ENCODE peak calls at places on chromosomes 3 and 15, in four cellular contexts. One of them, this sample, is unnamed. For H3K9me1, the result is how much of the 10 kb centered on the place peaks cover.

GRCh38 chr3:10357592-10358308 is 36.8 kb upstream of the SEC13 start:
- DNase-seq in IMR-90: peak
- DNase-seq in endothelial cell of umbilical vein: no peak
- DNase-seq in K562: no peak
- DNase-seq in this sample: no peak

GRCh38 chr3:177714945-177715344 is 517.7 kb upstream of the TBL1XR1 start:
- DNase-seq in IMR-90: no peak
- DNase-seq in endothelial cell of umbilical vein: no peak
- DNase-seq in K562: no peak
- DNase-seq in this sample: no peak

GRCh38 chr15:83112959-83113299 is 5.5 kb downstream of the TM6SF1 start:
- DNase-seq in IMR-90: no peak
- DNase-seq in endothelial cell of umbilical vein: no peak
- DNase-seq in K562: no peak
- DNase-seq in this sample: no peak

GRCh38 chr3:74420538-74421128 is 193.8 kb downstream of the CNTN3 start:
- DNase-seq in IMR-90: no peak
- DNase-seq in endothelial cell of umbilical vein: no peak
- DNase-seq in K562: no peak
- DNase-seq in this sample: no peak

GRCh38 chr3:108127301-108127988 is 36.6 kb upstream of the CD47 start:
- DNase-seq in IMR-90: no peak
- DNase-seq in endothelial cell of umbilical vein: no peak
- DNase-seq in K562: no peak
- DNase-seq in this sample: peak

GRCh38 chr15:57134877-57135276 is 216.4 kb downstream of the TCF12 start:
- DNase-seq in IMR-90: no peak
- DNase-seq in endothelial cell of umbilical vein: peak
- DNase-seq in K562: no peak
- DNase-seq in this sample: no peak

GRCh38 chr3:37902674-37903073 is 41.0 kb downstream of the CTDSPL start:
- DNase-seq in IMR-90: no peak
- DNase-seq in endothelial cell of umbilical vein: no peak
- DNase-seq in K562: no peak
- DNase-seq in this sample: no peak

GRCh38 chr3:14324224-14324944 is 78.0 kb upstream of the SLC6A6 start:
- DNase-seq in IMR-90: peak
- DNase-seq in endothelial cell of umbilical vein: no peak
- DNase-seq in K562: no peak
- DNase-seq in this sample: peak

GRCh38 chr3:114669614-114670013 is 375.8 kb downstream of the TIGIT start:
- DNase-seq in IMR-90: peak
- DNase-seq in endothelial cell of umbilical vein: no peak
- DNase-seq in K562: no peak
- DNase-seq in this sample: no peak

GRCh38 chr15:44069489-44069888 is 125.6 kb downstream of the FRMD5 start:
- DNase-seq in IMR-90: no peak
- DNase-seq in endothelial cell of umbilical vein: no peak
- DNase-seq in K562: no peak
- DNase-seq in this sample: no peak

GRCh38 chr15:85624241-85624855 is 170.4 kb downstream of the KLHL25 start:
- DNase-seq in IMR-90: no peak
- DNase-seq in endothelial cell of umbilical vein: peak
- DNase-seq in K562: no peak
- DNase-seq in this sample: no peak

GRCh38 chr3:184637705-184638104 is 74.2 kb downstream of the MAGEF1 start:
- DNase-seq in IMR-90: no peak
- DNase-seq in endothelial cell of umbilical vein: no peak
- DNase-seq in K562: no peak
- DNase-seq in this sample: no peak

DNA sequence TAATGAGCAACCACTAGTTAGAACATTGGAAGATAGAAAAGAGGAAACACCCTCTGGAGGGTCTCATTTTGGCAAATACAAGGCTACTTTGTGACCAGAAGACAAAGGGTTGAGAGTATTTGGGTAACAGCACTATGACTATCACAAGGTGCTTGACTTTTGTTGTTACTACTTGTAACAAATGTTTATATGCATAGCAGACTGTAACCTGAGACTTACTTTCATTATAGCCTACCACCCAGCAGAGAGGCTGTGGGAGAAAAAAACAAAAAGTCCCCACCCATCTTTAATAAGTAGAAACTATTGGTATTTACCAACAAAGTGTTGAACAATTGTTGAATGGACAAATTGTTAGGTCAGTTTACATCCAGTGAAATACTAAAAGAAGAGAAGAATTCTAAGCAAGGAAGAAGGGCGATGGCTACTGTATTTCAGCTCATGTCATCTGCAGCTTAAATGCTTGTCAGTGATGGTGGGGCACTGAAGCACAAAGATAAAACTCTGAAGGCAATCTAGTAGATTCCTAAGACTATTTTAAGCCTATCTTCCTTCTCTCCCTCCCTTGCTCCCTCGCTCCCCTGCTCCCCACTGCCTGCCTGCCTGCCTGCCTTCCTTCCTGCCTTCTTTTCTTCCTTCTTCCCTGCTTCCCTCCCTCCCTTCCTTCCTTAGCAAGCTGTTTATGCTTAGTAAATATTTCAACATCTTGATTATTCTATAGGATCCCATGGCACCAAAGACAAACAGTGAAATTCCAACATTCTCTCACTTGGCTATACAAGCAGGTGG is 99.4 kb downstream of the OXSM start:
- DNase-seq in IMR-90: peak
- DNase-seq in endothelial cell of umbilical vein: no peak
- DNase-seq in K562: no peak
- DNase-seq in this sample: no peak
- H3K9me1 ChIP-seq in IMR-90: under half
- H3K9me1 ChIP-seq in endothelial cell of umbilical vein: under half
- H3K9me1 ChIP-seq in K562: under half
- H3K9me1 ChIP-seq in this sample: under half

DNA sequence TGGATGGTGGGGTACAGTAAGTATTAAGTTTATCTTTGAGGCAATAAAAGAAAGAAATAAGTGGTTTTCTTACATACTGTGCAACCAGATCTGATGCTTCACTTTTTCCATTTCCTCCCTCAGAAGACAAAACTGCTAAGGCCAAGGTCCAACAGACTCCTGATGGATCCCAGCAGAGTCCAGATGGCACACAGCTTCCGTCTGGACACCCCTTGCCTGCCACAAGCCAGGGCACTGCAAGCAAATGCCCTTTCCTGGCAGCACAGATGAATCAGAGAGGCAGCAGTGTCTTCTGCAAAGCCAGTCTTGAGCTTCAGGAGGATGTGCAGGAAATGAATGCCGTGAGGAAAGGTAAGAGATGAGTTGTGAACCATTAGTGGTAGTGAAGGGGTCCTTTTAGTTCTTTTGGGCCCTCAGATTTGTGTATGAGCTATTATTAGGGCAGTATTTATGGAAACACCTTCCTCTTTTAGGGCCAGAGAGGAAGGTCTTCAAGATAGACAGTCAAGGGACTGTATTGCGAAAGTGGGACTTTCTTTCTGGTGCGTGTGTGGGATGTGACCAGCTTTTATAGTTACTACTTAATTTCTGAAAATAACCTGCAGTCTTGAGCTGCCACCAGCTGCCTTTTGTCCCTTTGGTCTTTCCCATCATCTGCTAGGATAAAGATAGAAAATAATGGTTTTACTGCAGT is 4.6 kb downstream of the ALAS1 start:
- DNase-seq in IMR-90: no peak
- DNase-seq in endothelial cell of umbilical vein: no peak
- DNase-seq in K562: no peak
- DNase-seq in this sample: no peak
- H3K4me2 ChIP-seq in IMR-90: no peak
- H3K4me2 ChIP-seq in endothelial cell of umbilical vein: no peak
- H3K4me2 ChIP-seq in K562: no peak
- H3K4me2 ChIP-seq in this sample: no peak

GRCh38 chr15:68531794-68532193 is 47.0 kb upstream of the CORO2B start:
- DNase-seq in IMR-90: no peak
- DNase-seq in endothelial cell of umbilical vein: no peak
- DNase-seq in K562: no peak
- DNase-seq in this sample: no peak
- H3K9me1 ChIP-seq in IMR-90: under half
- H3K9me1 ChIP-seq in endothelial cell of umbilical vein: under half
- H3K9me1 ChIP-seq in K562: under half
- H3K9me1 ChIP-seq in this sample: under half

GRCh38 chr15:46059921-46060565 is 425.2 kb downstream of the SQOR start:
- DNase-seq in IMR-90: no peak
- DNase-seq in endothelial cell of umbilical vein: peak
- DNase-seq in K562: no peak
- DNase-seq in this sample: no peak
- H3K4me2 ChIP-seq in IMR-90: no peak
- H3K4me2 ChIP-seq in endothelial cell of umbilical vein: no peak
- H3K4me2 ChIP-seq in K562: no peak
- H3K4me2 ChIP-seq in this sample: no peak

DNA sequence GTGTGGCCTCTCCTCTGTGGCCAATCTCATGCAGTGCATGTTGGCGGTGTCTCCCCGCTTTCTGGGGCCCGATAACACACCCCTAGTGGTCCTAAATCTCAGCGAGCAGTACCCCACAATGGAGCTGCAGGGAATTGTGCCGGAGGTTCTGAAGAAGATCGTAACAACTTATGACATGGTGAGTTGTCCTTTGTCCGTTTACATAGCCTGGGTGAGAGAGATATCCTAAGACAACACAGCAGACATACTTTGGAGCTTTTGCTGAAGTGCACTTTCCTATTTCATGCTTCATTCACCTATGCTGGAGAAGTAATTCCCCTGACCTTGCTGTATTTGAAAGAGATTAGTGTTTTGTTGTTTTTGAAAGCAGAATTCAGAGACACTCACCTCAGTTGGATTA is 130.0 kb downstream of the PLCL2 start:
- DNase-seq in IMR-90: no peak
- DNase-seq in endothelial cell of umbilical vein: no peak
- DNase-seq in K562: no peak
- DNase-seq in this sample: no peak
- H3K9me1 ChIP-seq in IMR-90: under half
- H3K9me1 ChIP-seq in endothelial cell of umbilical vein: under half
- H3K9me1 ChIP-seq in K562: under half
- H3K9me1 ChIP-seq in this sample: under half

GRCh38 chr3:52805270-52806039 is 10.9 kb downstream of the ITIH3 start:
- DNase-seq in IMR-90: no peak
- DNase-seq in endothelial cell of umbilical vein: no peak
- DNase-seq in K562: peak
- DNase-seq in this sample: no peak

GRCh38 chr3:52809821-52810377 is 15.3 kb downstream of the ITIH3 start:
- DNase-seq in IMR-90: no peak
- DNase-seq in endothelial cell of umbilical vein: no peak
- DNase-seq in K562: no peak
- DNase-seq in this sample: no peak

GRCh38 chr3:52810923-52811322 is 16.3 kb downstream of the ITIH3 start:
- DNase-seq in IMR-90: no peak
- DNase-seq in endothelial cell of umbilical vein: no peak
- DNase-seq in K562: no peak
- DNase-seq in this sample: no peak

GRCh38 chr3:52811452-52812011 is 16.9 kb downstream of the ITIH3 start:
- DNase-seq in IMR-90: no peak
- DNase-seq in endothelial cell of umbilical vein: no peak
- DNase-seq in K562: no peak
- DNase-seq in this sample: no peak

DNA sequence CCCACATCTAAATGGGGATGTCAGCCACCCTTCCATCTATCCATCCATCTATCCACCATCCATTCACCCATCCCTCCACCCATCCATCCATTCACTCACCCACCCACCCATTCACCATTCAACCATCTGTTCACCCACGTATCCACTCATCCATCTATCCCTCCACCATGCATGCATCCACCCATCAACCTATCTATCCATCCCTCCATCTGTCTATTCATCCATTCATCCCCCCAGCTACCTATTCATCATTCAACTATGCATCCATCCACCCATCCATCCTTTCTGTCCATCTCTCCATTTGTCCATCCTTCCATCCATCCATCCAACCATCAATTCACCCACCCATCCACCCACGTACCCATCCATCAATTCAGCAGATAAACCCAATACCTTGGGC is 14.6 kb downstream of the ITIH3 start:
- DNase-seq in IMR-90: no peak
- DNase-seq in endothelial cell of umbilical vein: no peak
- DNase-seq in K562: no peak
- DNase-seq in this sample: no peak
- H3K4me2 ChIP-seq in IMR-90: no peak
- H3K4me2 ChIP-seq in endothelial cell of umbilical vein: no peak
- H3K4me2 ChIP-seq in K562: no peak
- H3K4me2 ChIP-seq in this sample: no peak

This sample was measured in keratinocyte.